ENCODE peak calls at places on chromosomes 1 and 21, in eight cellular contexts. I is IMR-90, J is HCT116, X is prostate gland, W is adrenal gland, K is NB4, M is tibial nerve, E is right lobe of liver. P is an unnamed sample.

GRCh38 chr1:240941706-240942370 is 329.9 kb upstream of the GREM2 start:
- DNase-seq in X (no peak), M (no peak), K (no peak), E (no peak), W (no peak), I (no peak), J (no peak), P (no peak)

GRCh38 chr1:158285756-158286241 is 3.9 kb upstream of the CD1C start:
- DNase-seq in I (no peak), J (no peak), X (no peak), E (no peak), K (peak), M (peak), W (peak), P (no peak)

GRCh38 chr1:234755449-234755863 is 145.5 kb upstream of the IRF2BP2 start:
- DNase-seq in E (peak), M (peak), I (peak), J (no peak), X (peak), W (peak), K (peak), P (peak)

GRCh38 chr21:29849735-29850176 is 90.0 kb downstream of the GRIK1 start:
- DNase-seq in E (no peak), W (peak), X (peak), M (peak), K (peak), I (peak), J (no peak), P (peak)

GRCh38 chr1:1361982-1362423 is 3.6 kb upstream of the MXRA8 start:
- DNase-seq in J (no peak), M (peak), E (no peak), I (peak), X (no peak), K (no peak), W (no peak), P (no peak)

GRCh38 chr1:216425577-216425976 is 2.3 kb upstream of the USH2A start:
- DNase-seq in I (peak), K (no peak), J (no peak), X (no peak), M (no peak), E (no peak), W (no peak), P (no peak)

GRCh38 chr1:27318596-27318995 is 3.4 kb upstream of the TMEM222 start:
- DNase-seq in M (no peak), K (no peak), W (no peak), E (no peak), I (peak), J (no peak), X (no peak), P (no peak)

GRCh38 chr1:210535796-210536195 is 207.1 kb downstream of the HHAT start:
- DNase-seq in X (no peak), J (no peak), K (no peak), I (no peak), W (no peak), E (no peak), M (no peak), P (no peak)

GRCh38 chr1:30325085-30325935 is 398.1 kb downstream of the MATN1 start:
- DNase-seq in J (no peak), W (no peak), X (no peak), K (no peak), I (no peak), M (no peak), E (no peak), P (no peak)

GRCh38 chr1:32818804-32819541 is 1.5 kb downstream of the S100PBP start:
- DNase-seq in W (no peak), I (no peak), J (no peak), X (no peak), M (no peak), E (no peak), K (peak), P (no peak)

GRCh38 chr1:237814319-237814924 is 76.3 kb downstream of the ZP4 start:
- DNase-seq in I (peak), E (no peak), X (no peak), W (no peak), J (no peak), M (no peak), K (peak), P (no peak)
- TF ChIP-seq CTCF in I (peak), E (no peak), X (no peak), W (no peak), J (peak), M (peak), K (peak), P (peak)

GRCh38 chr1:19481826-19482398 is 3.4 kb downstream of the CAPZB start:
- DNase-seq in J (no peak), X (no peak), E (no peak), K (no peak), W (no peak), I (no peak), M (no peak), P (no peak)

GRCh38 chr1:19484793-19485361 is 462 bp downstream of the CAPZB start:
- DNase-seq in W (no peak), J (no peak), M (no peak), E (peak), X (no peak), I (no peak), K (peak), P (no peak)

GRCh38 chr1:19483691-19484090 is 1.6 kb downstream of the CAPZB start:
- DNase-seq in M (no peak), J (no peak), X (no peak), I (no peak), E (no peak), W (no peak), K (no peak), P (no peak)

GRCh38 chr1:19484338-19484792 is 974 bp downstream of the CAPZB start:
- DNase-seq in J (no peak), I (no peak), M (no peak), X (no peak), W (no peak), K (no peak), E (no peak), P (no peak)

DNA sequence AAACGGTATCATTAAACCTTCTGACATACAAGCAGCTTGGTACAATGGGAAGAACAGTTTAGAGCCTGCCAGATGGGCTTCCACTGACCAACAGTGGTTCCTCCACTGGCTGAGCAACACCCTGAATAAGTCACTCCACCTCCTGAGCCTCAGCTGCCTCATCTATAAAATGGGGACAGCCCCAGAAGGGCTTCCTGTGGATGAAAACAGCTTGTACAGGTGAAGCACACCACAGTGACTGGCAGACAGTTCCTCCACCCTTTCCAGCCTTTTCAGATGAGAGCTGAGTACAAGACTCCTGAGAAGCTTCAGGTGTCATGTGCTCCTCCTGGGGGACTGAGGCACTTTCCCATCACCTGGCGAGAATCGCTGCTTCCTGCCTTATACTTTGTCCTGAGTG is 2.1 kb downstream of the CAPZB start:
- DNase-seq in K (no peak), M (no peak), I (no peak), W (no peak), J (no peak), X (no peak), E (no peak), P (no peak)
- H3K4me3 ChIP-seq in K (peak), M (no peak), I (no peak), W (no peak), J (no peak), X (peak), E (no peak), P (no peak)

GRCh38 chr1:21175670-21176581 is 771 bp downstream of the EIF4G3 start:
- DNase-seq in J (no peak), I (no peak), E (peak), M (no peak), X (peak), W (peak), K (peak), P (peak)

GRCh38 chr1:21174230-21174629 is 2.5 kb downstream of the EIF4G3 start:
- DNase-seq in K (no peak), M (no peak), I (no peak), J (no peak), W (no peak), E (no peak), X (no peak), P (no peak)

GRCh38 chr1:21175324-21175669 is 1.4 kb downstream of the EIF4G3 start:
- DNase-seq in E (no peak), X (peak), W (no peak), J (no peak), I (peak), M (peak), K (peak), P (no peak)

GRCh38 chr1:21174638-21175323 is 1.9 kb downstream of the EIF4G3 start:
- DNase-seq in W (no peak), M (no peak), K (no peak), J (no peak), I (peak), E (no peak), X (no peak), P (peak)

DNA sequence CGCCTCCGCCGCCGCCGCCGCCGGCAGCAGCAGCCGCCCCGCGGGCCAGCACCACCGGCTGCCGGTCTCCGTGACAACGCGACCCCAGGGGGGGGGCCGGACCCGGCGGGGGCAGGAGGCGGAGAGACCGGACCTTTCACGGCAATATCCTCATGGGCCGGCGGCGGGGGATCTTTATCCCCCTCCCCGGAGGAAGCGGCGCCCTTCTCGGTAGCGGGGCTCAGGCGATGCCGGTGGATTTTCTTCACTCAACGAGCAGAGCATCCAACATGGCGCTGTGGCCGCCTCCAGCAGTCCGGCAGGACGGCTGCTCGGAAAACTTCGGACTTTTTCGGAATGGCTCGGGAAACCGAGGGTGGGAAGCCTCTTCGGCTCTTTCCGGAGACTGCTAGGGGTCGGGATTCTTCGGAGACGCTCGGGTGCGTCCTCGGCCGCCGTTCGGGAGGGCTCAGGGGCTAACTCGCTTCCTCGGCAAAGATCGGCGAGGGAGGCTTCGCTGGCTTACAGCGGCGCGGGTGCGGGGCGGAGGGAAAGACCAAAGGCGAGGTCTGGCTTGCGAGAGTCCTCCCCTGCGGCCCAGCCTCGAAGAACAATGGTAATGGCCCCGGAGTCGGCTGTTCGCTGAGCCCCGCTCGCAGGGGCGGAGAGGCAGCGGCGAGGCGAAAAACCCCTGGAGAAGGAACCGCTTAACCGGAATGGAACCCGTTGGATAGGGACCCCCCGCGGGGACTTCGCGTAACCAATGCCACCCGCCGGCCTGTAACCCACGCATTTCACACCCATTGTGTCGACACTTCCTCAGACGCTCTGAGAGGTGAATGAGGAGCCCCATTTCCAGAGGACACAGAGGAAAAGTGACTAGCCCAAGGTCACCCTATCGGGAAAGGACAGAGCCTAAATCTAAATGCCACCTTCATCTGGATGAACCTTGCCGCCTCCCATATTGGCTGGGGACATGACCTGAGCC is at the start of gene EIF4G3:
- DNase-seq in X (peak), J (peak), K (peak), M (peak), W (peak), E (peak), I (peak), P (peak)
- TF ChIP-seq POLR2A in X (peak), J (peak), K (peak), M (peak), W (peak), E (peak), I (peak), P (peak)

GRCh38 chr1:42766723-42767509 is at the start of the genes C1orf50 and P3H1:
- DNase-seq in K (peak), M (peak), J (peak), W (peak), E (peak), I (peak), X (peak), P (peak)
- TF ChIP-seq CTCF in K (no peak), M (no peak), J (no peak), W (no peak), E (no peak), I (no peak), X (no peak), P (no peak)